ENCODE peak calls at places on chromosome 16, in four cellular contexts. I, S, G and Z are unnamed samples.

GRCh38 chr16:50594332-50595260 is 46.4 kb downstream of the NKD1 start:
- DNase-seq in G (no peak), I (no peak), S (no peak), Z (peak)

GRCh38 chr16:844638-845348 is 44.3 kb upstream of the GNG13 start:
- DNase-seq in S (no peak), G (no peak), I (no peak), Z (no peak)

GRCh38 chr16:386641-387156 is 4.9 kb upstream of the PGAP6 start:
- DNase-seq in S (no peak), I (no peak), G (no peak), Z (peak)

GRCh38 chr16:71807905-71808592 is 585 bp downstream of the AP1G1 start:
- DNase-seq in G (peak), I (peak), S (no peak), Z (peak)

GRCh38 chr16:1427473-1428461 is 3.1 kb upstream of the PERCC1 start:
- DNase-seq in S (no peak), I (no peak), G (no peak), Z (no peak)

GRCh38 chr16:24257965-24258364 is 1.8 kb downstream of the CACNG3 start:
- DNase-seq in I (no peak), G (no peak), S (peak), Z (peak)

GRCh38 chr16:50153648-50154368 is 702 bp downstream of the TENT4B start:
- DNase-seq in G (no peak), I (no peak), S (no peak), Z (peak)

GRCh38 chr16:8795096-8795495 is 2.3 kb downstream of the TMEM186 start:
- DNase-seq in I (no peak), G (no peak), S (no peak), Z (no peak)

GRCh38 chr16:23859713-23860269 is 24.0 kb downstream of the PRKCB start:
- DNase-seq in G (no peak), S (no peak), I (no peak), Z (no peak)

GRCh38 chr16:16001856-16002255 is 52.4 kb downstream of the ABCC1 start:
- DNase-seq in I (no peak), S (no peak), G (no peak), Z (no peak)

GRCh38 chr16:4909825-4910224 is 27.1 kb downstream of the PPL start:
- DNase-seq in S (no peak), G (no peak), I (no peak), Z (no peak)

GRCh38 chr16:77273-77806 is 685 bp upstream of the MPG start:
- DNase-seq in I (peak), G (no peak), S (peak), Z (peak)

GRCh38 chr16:76748698-76749097 is 442.3 kb upstream of the MON1B start:
- DNase-seq in S (no peak), I (no peak), G (no peak), Z (no peak)

GRCh38 chr16:67228034-67228785 is 1.3 kb downstream of the TMEM208 start:
- DNase-seq in I (no peak), G (no peak), S (no peak), Z (no peak)

GRCh38 chr16:89863741-89864391 is 9.5 kb upstream of the TCF25 start:
- DNase-seq in S (no peak), I (peak), G (no peak), Z (peak)

GRCh38 chr16:79598341-79599181 is 2.0 kb downstream of the MAF start:
- DNase-seq in S (peak), I (no peak), G (peak), Z (peak)

GRCh38 chr16:26430618-26431017 is 636.1 kb upstream of the C16orf82 start:
- DNase-seq in I (no peak), G (no peak), S (no peak), Z (no peak)

GRCh38 chr16:53291757-53292392 is 142.4 kb upstream of the RBL2 start:
- DNase-seq in G (no peak), S (no peak), I (peak), Z (no peak)

GRCh38 chr16:2856686-2857450 is 1.1 kb downstream of the PRSS22 start:
- DNase-seq in I (no peak), S (no peak), G (no peak), Z (no peak)

GRCh38 chr16:15552507-15552906 is 90.4 kb downstream of the MARF1 start:
- DNase-seq in S (no peak), I (no peak), G (no peak), Z (no peak)

DNA sequence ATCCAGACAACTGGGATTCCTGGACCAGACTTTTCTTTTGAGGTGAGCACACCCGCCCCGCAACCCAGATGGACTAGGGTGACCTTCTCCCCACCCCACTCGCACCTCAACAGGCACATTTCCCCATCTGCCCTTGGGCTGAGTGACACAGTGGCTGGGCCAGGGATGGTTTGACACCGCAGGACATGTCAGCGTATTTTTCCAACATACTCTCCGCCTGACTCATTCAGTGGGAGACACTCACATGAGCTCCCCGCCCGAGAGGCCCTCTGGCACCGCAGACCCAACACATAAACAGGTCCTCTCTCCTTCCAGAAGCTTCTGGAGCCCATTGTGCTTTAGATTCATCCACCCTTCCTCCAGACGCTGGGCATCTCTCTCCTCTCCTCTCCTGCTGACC is 69.4 kb downstream of the ZDHHC7 start:
- DNase-seq in I (peak), G (no peak), S (no peak), Z (peak)
- H2AFZ ChIP-seq in I (peak), G (no peak), S (no peak), Z (no peak)

DNA sequence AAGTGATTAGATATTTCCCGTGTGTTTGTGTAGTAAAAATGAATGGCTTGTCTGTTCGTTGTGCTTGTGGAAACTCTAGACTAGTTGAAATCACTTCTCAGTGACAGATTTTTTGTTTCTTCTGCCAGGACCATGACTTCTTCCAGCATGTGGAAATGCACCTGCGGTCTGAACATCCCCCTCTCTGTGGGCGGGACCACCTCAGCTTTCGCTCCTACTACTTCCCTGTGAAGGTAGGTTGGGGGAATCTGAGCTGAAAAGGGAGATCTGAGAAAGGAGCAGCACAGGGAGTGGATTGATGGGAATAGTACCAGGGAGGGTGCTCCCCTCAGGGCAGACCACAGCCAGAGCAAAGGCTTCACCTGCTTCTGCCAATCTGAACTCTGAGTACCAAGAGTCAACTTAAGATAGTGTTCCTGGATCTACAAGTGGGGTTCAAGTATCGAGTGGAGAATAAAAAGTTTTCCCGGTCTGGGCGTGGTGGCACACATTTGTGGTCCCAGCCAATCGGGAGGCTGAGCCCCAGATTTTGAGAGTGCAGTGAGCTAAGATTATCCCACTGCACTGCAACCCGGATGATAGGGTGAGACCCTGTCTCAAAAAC is 47.5 kb downstream of the SF3B3 start:
- DNase-seq in G (no peak), S (no peak), I (no peak), Z (no peak)
- H3K14ac ChIP-seq in G (no peak), S (no peak), I (no peak), Z (no peak)

GRCh38 chr16:88195911-88196465 is 186.8 kb upstream of the ZNF469 start:
- DNase-seq in I (no peak), G (no peak), S (no peak), Z (no peak)

GRCh38 chr16:88194397-88195020 is 188.2 kb upstream of the ZNF469 start:
- DNase-seq in I (peak), S (no peak), G (no peak), Z (no peak)

GRCh38 chr16:88196471-88197400 is 186.0 kb upstream of the ZNF469 start:
- DNase-seq in G (no peak), S (no peak), I (no peak), Z (no peak)

GRCh38 chr16:88192601-88193000 is 190.2 kb upstream of the ZNF469 start:
- DNase-seq in G (no peak), I (no peak), S (no peak), Z (no peak)

DNA sequence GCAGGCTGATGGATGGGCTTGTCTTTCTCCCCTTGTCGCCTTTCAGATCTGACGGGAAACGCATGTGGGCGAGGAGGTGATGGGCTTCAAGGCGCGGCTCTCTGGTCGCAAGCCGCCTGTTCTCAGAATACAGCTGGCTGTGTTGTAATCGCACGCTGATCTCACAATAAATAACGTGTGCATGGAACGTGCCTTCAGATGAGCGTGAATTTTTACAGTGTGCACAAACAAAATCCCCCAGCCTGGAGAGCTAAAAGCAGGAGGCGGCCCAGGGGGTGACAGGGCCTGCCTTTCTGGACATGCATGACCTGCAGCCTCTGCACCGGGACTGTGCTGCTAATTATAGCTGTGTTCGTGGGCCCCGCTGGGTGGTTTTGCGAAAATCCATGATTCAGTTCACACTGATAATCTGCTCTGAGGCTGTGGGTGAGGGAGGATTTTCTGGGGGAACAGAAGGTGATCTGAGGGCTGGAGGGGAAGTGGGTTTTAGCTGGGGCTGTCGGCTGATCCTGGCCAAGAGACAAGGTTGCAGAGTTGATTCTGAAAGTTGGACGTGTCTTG is 187.7 kb upstream of the ZNF469 start:
- DNase-seq in S (no peak), I (peak), G (no peak), Z (no peak)
- H2AFZ ChIP-seq in S (no peak), I (peak), G (no peak), Z (no peak)

DNA sequence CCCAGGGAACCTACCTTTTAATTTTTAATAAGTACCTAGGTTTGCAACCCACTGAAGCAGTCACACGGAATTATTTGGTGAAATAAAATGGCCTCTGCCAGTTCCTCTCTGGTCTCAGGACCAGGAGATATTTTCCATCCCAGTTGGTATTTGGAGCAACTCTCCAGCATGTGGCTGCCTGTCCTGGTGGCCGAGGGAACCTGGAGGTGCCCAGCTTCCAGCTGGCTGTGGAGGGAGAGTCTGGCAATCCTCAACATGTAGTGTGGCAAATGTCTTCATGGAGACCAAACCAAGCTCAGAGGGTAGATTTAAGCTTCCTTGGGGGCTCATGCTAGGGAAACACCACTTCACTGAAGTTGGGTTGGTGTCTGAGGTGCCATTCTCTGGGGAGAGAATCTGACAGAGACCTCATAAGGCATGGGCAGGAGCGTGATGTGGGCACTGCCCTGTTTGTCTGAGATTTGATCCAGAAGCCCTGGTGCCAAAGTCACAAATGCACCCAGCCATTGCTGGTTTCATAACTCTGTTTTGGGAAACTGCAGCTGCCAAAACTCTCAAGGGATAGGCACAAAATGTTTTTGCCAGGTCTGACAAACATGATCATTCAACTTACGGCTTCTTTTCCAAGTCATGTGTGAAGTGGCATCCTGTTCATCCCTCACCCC is 2.8 kb downstream of the MT1X start:
- DNase-seq in S (no peak), G (no peak), I (no peak), Z (no peak)
- H3K14ac ChIP-seq in S (no peak), G (no peak), I (no peak), Z (no peak)

GRCh38 chr16:20319406-20319805 is 7.9 kb downstream of the GP2 start:
- DNase-seq in S (no peak), G (no peak), I (no peak), Z (no peak)
- H2AFZ ChIP-seq in S (no peak), G (no peak), I (no peak), Z (no peak)